ENCODE peak calls at places on chromosomes 7 and 10, in four cellular contexts. One of them, this sample, is unnamed.
A peak's percentile ranks its signal among the peaks of the same experiment; 100 is the strongest.

GRCh38 chr10:58513189-58514101 is 773 bp downstream of the BICC1 start:
- DNase-seq in psoas muscle: peak; percentile 88
- DNase-seq in osteoblast: peak; percentile 96
- DNase-seq in uterus: peak; percentile 81
- DNase-seq in this sample: peak; percentile 76

GRCh38 chr7:149799397-149800168 is 26.2 kb upstream of the ZNF467 start:
- DNase-seq in psoas muscle: no peak
- DNase-seq in osteoblast: no peak
- DNase-seq in uterus: no peak
- DNase-seq in this sample: no peak

GRCh38 chr7:9231683-9232082 is 798.3 kb downstream of the NXPH1 start:
- DNase-seq in osteoblast: no peak
- DNase-seq in uterus: no peak
- DNase-seq in psoas muscle: no peak
- DNase-seq in this sample: no peak

GRCh38 chr10:70528726-70529362 is 50.3 kb downstream of the PALD1 start:
- DNase-seq in uterus: no peak
- DNase-seq in osteoblast: peak; percentile 92
- DNase-seq in psoas muscle: no peak
- DNase-seq in this sample: no peak

GRCh38 chr10:230758-231157 is 95.5 kb downstream of the ZMYND11 start:
- DNase-seq in psoas muscle: no peak
- DNase-seq in uterus: no peak
- DNase-seq in osteoblast: no peak
- DNase-seq in this sample: no peak

GRCh38 chr7:37921340-37921805 is 933 bp downstream of the EPDR1 start:
- DNase-seq in osteoblast: peak; percentile 48
- DNase-seq in uterus: peak; percentile 46
- DNase-seq in psoas muscle: peak; percentile 67
- DNase-seq in this sample: peak; percentile 67

GRCh38 chr10:132637477-132638129 is 100.0 kb downstream of the INPP5A start:
- DNase-seq in osteoblast: peak; percentile 98
- DNase-seq in psoas muscle: peak; percentile 21
- DNase-seq in uterus: peak; percentile 29
- DNase-seq in this sample: no peak

GRCh38 chr10:6054884-6055283 is 7.3 kb downstream of the IL2RA start:
- DNase-seq in uterus: no peak
- DNase-seq in psoas muscle: no peak
- DNase-seq in osteoblast: no peak
- DNase-seq in this sample: no peak

GRCh38 chr7:96241834-96242233 is 80.1 kb downstream of the SLC25A13 start:
- DNase-seq in osteoblast: no peak
- DNase-seq in uterus: no peak
- DNase-seq in psoas muscle: no peak
- DNase-seq in this sample: no peak

GRCh38 chr10:60728056-60728455 is 50.2 kb upstream of the CDK1 start:
- DNase-seq in psoas muscle: no peak
- DNase-seq in uterus: no peak
- DNase-seq in osteoblast: no peak
- DNase-seq in this sample: no peak

GRCh38 chr10:60731134-60731883 is 47.0 kb upstream of the CDK1 start:
- DNase-seq in osteoblast: no peak
- DNase-seq in uterus: no peak
- DNase-seq in psoas muscle: no peak
- DNase-seq in this sample: no peak

GRCh38 chr10:60726253-60726652 is 52.0 kb upstream of the CDK1 start:
- DNase-seq in psoas muscle: no peak
- DNase-seq in uterus: no peak
- DNase-seq in osteoblast: no peak
- DNase-seq in this sample: no peak

GRCh38 chr10:60732240-60733188 is 45.8 kb upstream of the CDK1 start:
- DNase-seq in psoas muscle: peak; percentile 51
- DNase-seq in osteoblast: peak; percentile 44
- DNase-seq in uterus: peak; percentile 18
- DNase-seq in this sample: no peak

GRCh38 chr10:60729106-60729505 is 49.2 kb upstream of the CDK1 start:
- DNase-seq in psoas muscle: no peak
- DNase-seq in osteoblast: no peak
- DNase-seq in uterus: no peak
- DNase-seq in this sample: no peak
- H3K4me1 ChIP-seq in psoas muscle: peaks cover 3% of the 10 kb centered on the region
- H3K4me1 ChIP-seq in osteoblast: peaks cover 4% of the 10 kb centered on the region
- H3K4me1 ChIP-seq in uterus: no peaks in the 10 kb centered on the region
- H3K4me1 ChIP-seq in this sample: peaks cover 11% of the 10 kb centered on the region

GRCh38 chr10:29731760-29732159 is 97.0 kb upstream of the SVIL start:
- DNase-seq in uterus: no peak
- DNase-seq in osteoblast: no peak
- DNase-seq in psoas muscle: no peak
- DNase-seq in this sample: no peak
- H3K27ac ChIP-seq in uterus: peak overlapping the region; percentile 66
- H3K27ac ChIP-seq in osteoblast: no peak overlapping the region
- H3K27ac ChIP-seq in psoas muscle: peak overlapping the region; percentile 54
- H3K27ac ChIP-seq in this sample: peak overlapping the region; percentile 97

GRCh38 chr7:101870361-101871062 is 53.1 kb downstream of the CUX1 start:
- DNase-seq in psoas muscle: no peak
- DNase-seq in osteoblast: no peak
- DNase-seq in uterus: no peak
- DNase-seq in this sample: no peak
- TF ChIP-seq CTCF in psoas muscle: peak; percentile 16
- TF ChIP-seq CTCF in osteoblast: no peak
- TF ChIP-seq CTCF in uterus: no peak
- TF ChIP-seq CTCF in this sample: no peak

GRCh38 chr7:1104514-1105179 is 16.7 kb downstream of the GPER1 start:
- DNase-seq in uterus: no peak
- DNase-seq in osteoblast: peak; percentile 62
- DNase-seq in psoas muscle: peak; percentile 32
- DNase-seq in this sample: no peak
- H3K4me1 ChIP-seq in uterus: no peaks in the 10 kb centered on the region
- H3K4me1 ChIP-seq in osteoblast: peaks cover 11% of the 10 kb centered on the region
- H3K4me1 ChIP-seq in psoas muscle: peaks cover 16% of the 10 kb centered on the region
- H3K4me1 ChIP-seq in this sample: peaks cover 17% of the 10 kb centered on the region